ENCODE peak calls at places on chromosome 18, in six cellular contexts. H is stomach, M is spleen, P is Panc1, I is K562, X is transverse colon. L is an unnamed sample.

GRCh38 chr18:27110319-27110718 is 74.8 kb downstream of the CHST9 start:
- DNase-seq in H (no peak), M (no peak), P (no peak), I (no peak), X (no peak), L (no peak)

GRCh38 chr18:63144748-63145147 is 174.8 kb downstream of the BCL2 start:
- DNase-seq in H (no peak), M (no peak), P (no peak), I (no peak), X (no peak), L (no peak)

GRCh38 chr18:26703170-26703933 is 155.0 kb upstream of the KCTD1 start:
- DNase-seq in H (peak; percentile 83), M (no peak), P (no peak), I (peak; percentile 12), X (peak; percentile 32), L (no peak)

GRCh38 chr18:33706391-33706790 is 128.4 kb downstream of the ASXL3 start:
- DNase-seq in H (no peak), M (no peak), P (no peak), I (no peak), X (no peak), L (no peak)

GRCh38 chr18:67876866-67877265 is 360.3 kb upstream of the DSEL start:
- DNase-seq in H (no peak), M (no peak), P (no peak), I (no peak), X (no peak), L (no peak)

GRCh38 chr18:533995-534601 is 33.6 kb upstream of the COLEC12 start:
- DNase-seq in H (no peak), M (no peak), P (no peak), I (no peak), X (no peak), L (peak; percentile 31)

GRCh38 chr18:8721716-8722115 is 16.4 kb downstream of the MTCL1 start:
- DNase-seq in H (no peak), M (no peak), P (no peak), I (no peak), X (no peak), L (no peak)

GRCh38 chr18:13108330-13108729 is 110.2 kb upstream of the LDLRAD4 start:
- DNase-seq in H (no peak), M (no peak), P (no peak), I (no peak), X (no peak), L (no peak)

GRCh38 chr18:14905979-14906378 is 158.0 kb downstream of the ANKRD30B start:
- DNase-seq in H (no peak), M (no peak), P (no peak), I (no peak), X (no peak), L (no peak)
- H3K9me3 ChIP-seq in H (no peaks in the 10 kb centered on the region), M (no peaks in the 10 kb centered on the region), P (no peaks in the 10 kb centered on the region), I (no peaks in the 10 kb centered on the region), X (no peaks in the 10 kb centered on the region), L (no peaks in the 10 kb centered on the region)

DNA sequence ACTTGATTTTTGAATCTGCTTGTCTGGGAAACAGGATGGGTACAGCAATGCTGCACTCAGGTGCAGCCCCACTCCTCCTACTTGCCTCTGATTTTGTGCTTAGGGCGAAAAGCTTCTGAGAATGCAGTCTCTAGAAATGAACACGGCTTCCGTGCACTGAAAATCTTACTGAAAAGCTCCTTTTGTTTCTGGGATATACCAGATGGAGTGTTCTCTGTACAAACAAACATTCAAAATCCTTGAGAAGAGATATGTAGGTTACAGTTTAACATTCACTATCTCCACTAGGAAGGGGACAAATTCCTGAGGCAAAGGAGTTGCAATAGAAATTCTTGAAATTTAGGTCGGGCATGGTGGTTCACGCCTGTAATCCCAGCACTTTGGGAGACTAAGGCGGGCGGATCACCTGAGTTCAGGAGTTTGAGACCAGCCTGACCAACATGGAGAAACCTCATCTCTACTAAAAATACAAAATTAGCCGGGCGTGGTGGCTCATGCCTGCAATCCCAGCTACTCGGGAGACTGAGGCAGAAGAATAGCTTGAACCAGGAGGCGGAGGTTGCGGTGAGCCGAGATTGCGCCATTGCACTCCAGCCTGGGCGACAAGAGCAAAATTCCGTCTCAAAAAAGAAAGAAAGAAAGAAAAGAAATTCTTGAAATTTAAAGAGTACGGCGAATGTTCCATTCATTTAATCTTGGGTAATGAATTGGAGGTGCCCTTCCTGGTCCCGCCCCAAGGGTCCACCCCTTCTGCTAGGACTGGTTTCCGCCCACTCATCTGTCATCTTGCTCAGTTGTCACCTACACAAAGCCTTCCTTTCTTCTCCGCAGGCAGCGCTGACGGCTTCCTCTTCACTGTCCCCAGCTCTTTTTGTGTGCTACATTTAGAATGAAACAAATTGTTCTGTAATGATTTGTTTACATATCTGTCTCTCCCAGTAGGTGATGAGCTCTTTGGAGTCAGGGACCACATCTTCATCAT is 92.4 kb downstream of the SOCS6 start:
- DNase-seq in H (no peak), M (no peak), P (no peak), I (peak; percentile 82), X (peak; percentile 86), L (peak; percentile 36)
- TF ChIP-seq POLR2AphosphoS5 in H (no peak), M (no peak), P (peak; percentile 10), I (no peak), X (peak; percentile 82), L (no peak)

GRCh38 chr18:28854964-28855363 is 678.0 kb upstream of the CDH2 start:
- DNase-seq in H (no peak), M (no peak), P (no peak), I (no peak), X (no peak), L (no peak)
- H3K9me3 ChIP-seq in H (no peaks in the 10 kb centered on the region), M (no peaks in the 10 kb centered on the region), P (no peaks in the 10 kb centered on the region), I (peaks cover 2% of the 10 kb centered on the region), X (no peaks in the 10 kb centered on the region), L (no peaks in the 10 kb centered on the region)

GRCh38 chr18:36580874-36581750 is 247.7 kb downstream of the TPGS2 start:
- DNase-seq in H (no peak), M (no peak), P (no peak), I (no peak), X (no peak), L (no peak)

GRCh38 chr18:36580266-36580665 is 248.5 kb downstream of the TPGS2 start:
- DNase-seq in H (no peak), M (no peak), P (no peak), I (no peak), X (no peak), L (no peak)

GRCh38 chr18:36579311-36579710 is 249.5 kb downstream of the TPGS2 start:
- DNase-seq in H (no peak), M (no peak), P (no peak), I (no peak), X (no peak), L (no peak)

GRCh38 chr18:36576339-36576738 is 252.5 kb downstream of the TPGS2 start:
- DNase-seq in H (no peak), M (no peak), P (no peak), I (no peak), X (no peak), L (no peak)

GRCh38 chr18:36578871-36579270 is 249.9 kb downstream of the TPGS2 start:
- DNase-seq in H (no peak), M (no peak), P (no peak), I (no peak), X (no peak), L (no peak)
- TF ChIP-seq POLR2AphosphoS5 in H (no peak), M (no peak), P (no peak), I (no peak), X (no peak), L (no peak)

DNA sequence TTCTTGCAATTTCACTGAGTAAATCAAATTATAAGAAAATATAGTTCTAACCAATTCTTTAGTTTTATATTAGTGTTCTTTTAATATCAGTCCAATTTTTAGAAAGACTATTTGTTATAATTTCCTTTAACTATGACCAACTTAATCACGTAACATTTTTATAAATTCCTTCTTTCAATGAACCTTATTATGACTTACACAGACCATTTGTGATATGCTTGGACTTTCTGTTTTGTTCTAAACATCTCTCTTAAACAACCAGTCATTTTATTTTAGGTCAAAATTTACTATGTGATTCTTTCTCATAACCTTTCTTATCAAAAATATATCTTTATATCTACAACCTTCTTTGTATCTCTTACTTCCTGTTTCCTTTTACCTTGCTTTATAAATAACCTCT is 39.5 kb upstream of the DYNAP start:
- DNase-seq in H (no peak), M (no peak), P (no peak), I (no peak), X (no peak), L (no peak)
- H3K9me3 ChIP-seq in H (no peaks in the 10 kb centered on the region), M (no peaks in the 10 kb centered on the region), P (peaks cover 5% of the 10 kb centered on the region), I (no peaks in the 10 kb centered on the region), X (peaks cover 3% of the 10 kb centered on the region), L (no peaks in the 10 kb centered on the region)

DNA sequence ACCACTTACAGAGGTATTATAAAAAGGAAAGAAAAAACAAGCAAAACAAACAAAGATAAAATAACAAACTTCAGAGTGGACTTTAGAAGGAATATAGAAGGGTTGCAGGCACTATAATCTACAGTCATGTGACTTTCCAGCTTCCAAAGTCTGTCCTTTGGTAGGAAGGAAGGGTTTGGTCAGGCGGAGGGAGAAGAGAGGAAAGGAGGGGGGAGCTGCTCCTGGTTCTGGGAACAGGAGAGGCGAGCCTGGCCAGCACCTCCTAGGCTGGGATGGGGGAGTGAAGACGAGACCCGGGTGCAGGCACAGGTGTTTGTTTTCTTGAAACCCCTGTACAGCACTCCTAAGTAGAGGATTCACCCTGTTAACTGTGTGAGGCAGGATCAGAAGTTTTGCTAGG is 53.8 kb upstream of the GATA6 start:
- DNase-seq in H (peak; percentile 36), M (no peak), P (no peak), I (no peak), X (peak; percentile 58), L (no peak)
- TF ChIP-seq POLR2AphosphoS5 in H (peak; percentile 43), M (peak; percentile 10), P (no peak), I (no peak), X (no peak), L (no peak)

GRCh38 chr18:71643822-71644221 is 900.3 kb downstream of the CBLN2 start:
- DNase-seq in H (no peak), M (no peak), P (no peak), I (no peak), X (no peak), L (no peak)
- H3K9me3 ChIP-seq in H (no peaks in the 10 kb centered on the region), M (no peaks in the 10 kb centered on the region), P (no peaks in the 10 kb centered on the region), I (no peaks in the 10 kb centered on the region), X (no peaks in the 10 kb centered on the region), L (no peaks in the 10 kb centered on the region)

L was measured in prostate gland.